ENCODE peak calls at places on chromosomes 16 and 17, in seven cellular contexts. Y, Z, X, A, G, J and T are unnamed samples.

GRCh38 chr17:11852911-11853310 is 144.4 kb downstream of the ZNF18 start:
- DNase-seq in G (no peak), Y (no peak), Z (no peak), X (no peak), A (no peak), J (no peak), T (no peak)

GRCh38 chr17:76458580-76459490 is 5.9 kb upstream of the UBE2O start:
- DNase-seq in G (no peak), Z (peak), X (no peak), Y (peak), A (no peak), J (peak), T (no peak)

GRCh38 chr17:72665841-72666518 is 426.5 kb downstream of the SLC39A11 start:
- DNase-seq in J (no peak), Z (no peak), G (no peak), Y (no peak), X (no peak), A (no peak), T (no peak)

GRCh38 chr17:40901981-40902862 is 17.2 kb upstream of the KRT20 start:
- DNase-seq in J (no peak), G (no peak), A (no peak), Y (no peak), Z (peak), X (no peak), T (no peak)

GRCh38 chr16:70769761-70770160 is 31.2 kb downstream of the VAC14 start:
- DNase-seq in X (no peak), Z (no peak), G (no peak), J (no peak), Y (no peak), A (no peak), T (no peak)

GRCh38 chr16:1026784-1027415 is 45.3 kb downstream of the SOX8 start:
- DNase-seq in J (no peak), A (no peak), Y (no peak), Z (peak), X (no peak), G (no peak), T (no peak)

GRCh38 chr17:7632492-7632894 is 2.6 kb downstream of the SHBG start:
- DNase-seq in J (peak), Z (peak), Y (peak), A (no peak), G (no peak), X (no peak), T (no peak)

GRCh38 chr17:48612854-48613691 is 2.0 kb downstream of the HOXB8 start:
- DNase-seq in A (no peak), G (no peak), Z (no peak), J (peak), Y (peak), X (no peak), T (no peak)

GRCh38 chr16:66705790-66706505 is 9.4 kb upstream of the CMTM4 start:
- DNase-seq in G (no peak), Y (no peak), X (no peak), J (peak), A (no peak), Z (no peak), T (no peak)